ENCODE peak calls at places on chromosome 9, in eight cellular contexts. D, J, A, W, E, M, L and H are unnamed samples.

GRCh38 chr9:76866689-76867088 is 39.2 kb downstream of the PRUNE2 start:
- DNase-seq in D (peak), J (no peak), A (peak), W (peak), E (no peak), M (peak), L (no peak), H (peak)

GRCh38 chr9:86634501-86634900 is 280.3 kb upstream of the TUT7 start:
- DNase-seq in D (no peak), J (no peak), A (no peak), W (no peak), E (no peak), M (no peak), L (no peak), H (no peak)

GRCh38 chr9:80699551-80699998 is 989.8 kb downstream of the TLE1 start:
- DNase-seq in D (peak), J (no peak), A (peak), W (peak), E (no peak), M (peak), L (no peak), H (no peak)

GRCh38 chr9:110110154-110110553 is 97.8 kb downstream of the C9orf152 start:
- DNase-seq in D (no peak), J (no peak), A (no peak), W (no peak), E (no peak), M (no peak), L (no peak), H (no peak)

GRCh38 chr9:116112236-116112635 is 41.4 kb upstream of the PAPPA start:
- DNase-seq in D (no peak), J (no peak), A (peak), W (no peak), E (no peak), M (no peak), L (no peak), H (no peak)

GRCh38 chr9:119003218-119003617 is 366.0 kb downstream of the BRINP1 start:
- DNase-seq in D (no peak), J (no peak), A (no peak), W (peak), E (no peak), M (peak), L (no peak), H (no peak)

GRCh38 chr9:127121628-127122175 is 733 bp downstream of the ANGPTL2 start:
- DNase-seq in D (no peak), J (no peak), A (peak), W (no peak), E (no peak), M (peak), L (no peak), H (peak)

GRCh38 chr9:111598730-111599091 is 736 bp downstream of the PTGR1 start:
- DNase-seq in D (peak), J (no peak), A (peak), W (peak), E (no peak), M (peak), L (no peak), H (peak)

GRCh38 chr9:17402309-17402708 is 176.6 kb upstream of the SH3GL2 start:
- DNase-seq in D (no peak), J (no peak), A (no peak), W (no peak), E (no peak), M (peak), L (no peak), H (peak)

GRCh38 chr9:109498195-109499060 is at the start of gene PTPN3:
- DNase-seq in D (peak), J (no peak), A (peak), W (peak), E (no peak), M (no peak), L (no peak), H (no peak)

GRCh38 chr9:137252555-137253506 is 1.7 kb downstream of the STPG3 start:
- DNase-seq in D (no peak), J (no peak), A (peak), W (no peak), E (no peak), M (no peak), L (no peak), H (no peak)

GRCh38 chr9:131666779-131667178 is 73.1 kb downstream of the RAPGEF1 start:
- DNase-seq in D (no peak), J (no peak), A (no peak), W (no peak), E (no peak), M (no peak), L (no peak), H (no peak)

GRCh38 chr9:131394464-131395026 is 659 bp downstream of the PRRC2B start:
- DNase-seq in D (peak), J (peak), A (peak), W (peak), E (no peak), M (peak), L (no peak), H (peak)

GRCh38 chr9:135076876-135077430 is 10.5 kb upstream of the OLFM1 start:
- DNase-seq in D (no peak), J (no peak), A (peak), W (no peak), E (no peak), M (no peak), L (no peak), H (no peak)

GRCh38 chr9:113675475-113675941 is 200.6 kb upstream of the ZNF618 start:
- DNase-seq in D (peak), J (no peak), A (peak), W (peak), E (no peak), M (peak), L (no peak), H (peak)

GRCh38 chr9:100028201-100028784 is 70.5 kb downstream of the ERP44 start:
- DNase-seq in D (peak), J (peak), A (peak), W (peak), E (peak), M (peak), L (peak), H (peak)

GRCh38 chr9:36443581-36443980 is 43.5 kb upstream of the RNF38 start:
- DNase-seq in D (no peak), J (no peak), A (no peak), W (no peak), E (no peak), M (peak), L (no peak), H (peak)